ENCODE peak calls at places on chromosome 10, in eight cellular contexts. X, B, L, K, S, T, Q and P are unnamed samples.

GRCh38 chr10:27748586-27748985 is 3.0 kb upstream of the MKX start:
- DNase-seq in K (no peak), B (no peak), S (no peak), X (no peak), T (no peak), L (no peak), Q (no peak), P (no peak)

GRCh38 chr10:29501692-29502091 is 133.1 kb downstream of the SVIL start:
- DNase-seq in B (no peak), S (no peak), Q (no peak), K (no peak), L (no peak), X (peak; percentile 89), T (no peak), P (peak; percentile 65)

GRCh38 chr10:18222870-18223269 is 82.6 kb downstream of the CACNB2 start:
- DNase-seq in K (no peak), T (no peak), Q (no peak), L (no peak), X (no peak), B (no peak), S (no peak), P (no peak)

GRCh38 chr10:33277135-33277536 is 57.3 kb downstream of the NRP1 start:
- DNase-seq in B (no peak), Q (peak; percentile 49), K (no peak), T (no peak), X (peak; percentile 65), L (no peak), S (no peak), P (no peak)

GRCh38 chr10:119290301-119291036 is 83.1 kb downstream of the GRK5 start:
- DNase-seq in X (no peak), L (no peak), B (no peak), K (no peak), S (no peak), Q (no peak), T (no peak), P (no peak)

GRCh38 chr10:76401006-76401405 is 969.6 kb downstream of the LRMDA start:
- DNase-seq in S (no peak), T (no peak), B (no peak), K (no peak), X (no peak), L (no peak), Q (no peak), P (no peak)

GRCh38 chr10:121659236-121659635 is 61.0 kb upstream of the FGFR2 start:
- DNase-seq in Q (no peak), T (no peak), B (no peak), S (no peak), L (no peak), K (no peak), X (no peak), P (no peak)

GRCh38 chr10:121734517-121735137 is 136.4 kb upstream of the FGFR2 start:
- DNase-seq in L (no peak), S (no peak), B (no peak), X (no peak), Q (no peak), T (no peak), K (no peak), P (no peak)

GRCh38 chr10:88114368-88114767 is 250.9 kb downstream of the PTEN start:
- DNase-seq in X (peak; percentile 44), K (no peak), S (peak; percentile 29), B (no peak), T (no peak), Q (no peak), L (no peak), P (no peak)

GRCh38 chr10:68561804-68562649 is 1.9 kb downstream of the TET1 start:
- DNase-seq in L (no peak), S (peak; percentile 9), X (no peak), Q (no peak), T (no peak), B (no peak), K (no peak), P (no peak)

GRCh38 chr10:3231951-3232730 is 59.6 kb upstream of the PITRM1 start:
- DNase-seq in S (no peak), Q (no peak), K (no peak), X (peak; percentile 85), T (no peak), B (no peak), L (no peak), P (no peak)

GRCh38 chr10:112744525-112744924 is 205.5 kb upstream of the TCF7L2 start:
- DNase-seq in Q (no peak), L (no peak), K (no peak), B (no peak), S (peak; percentile 24), T (no peak), X (no peak), P (no peak)

GRCh38 chr10:122113161-122113944 is 124.4 kb downstream of the TACC2 start:
- DNase-seq in T (no peak), S (peak; percentile 75), K (no peak), Q (peak; percentile 63), B (no peak), L (no peak), X (peak; percentile 52), P (peak; percentile 61)

GRCh38 chr10:58282615-58283014 is 13.7 kb downstream of the CISD1 start:
- DNase-seq in B (no peak), S (no peak), Q (no peak), X (no peak), L (no peak), K (no peak), T (no peak), P (no peak)

GRCh38 chr10:26457088-26457487 is 18.9 kb downstream of the APBB1IP start:
- DNase-seq in T (no peak), K (no peak), Q (no peak), B (no peak), X (no peak), S (peak; percentile 15), L (no peak), P (no peak)

GRCh38 chr10:117374506-117375359 is 507 bp downstream of the PDZD8 start:
- DNase-seq in L (peak; percentile 24), B (no peak), S (peak; percentile 39), T (peak; percentile 11), Q (peak; percentile 11), K (no peak), X (no peak), P (no peak)

GRCh38 chr10:77004917-77005564 is 632.6 kb downstream of the KCNMA1 start:
- DNase-seq in L (no peak), T (no peak), Q (no peak), B (no peak), X (peak; percentile 45), S (no peak), K (peak; percentile 9), P (no peak)

GRCh38 chr10:78516236-78516635 is 482.6 kb downstream of the RPS24 start:
- DNase-seq in B (no peak), S (no peak), L (no peak), T (no peak), X (no peak), Q (no peak), K (no peak), P (no peak)

GRCh38 chr10:127195571-127196226 is 692 bp downstream of the INSYN2A start:
- DNase-seq in T (no peak), S (no peak), B (no peak), K (no peak), X (no peak), L (no peak), Q (no peak), P (no peak)

GRCh38 chr10:35874326-35875070 is 232.4 kb upstream of the FZD8 start:
- DNase-seq in S (no peak), L (no peak), K (no peak), X (no peak), Q (no peak), B (no peak), T (no peak), P (no peak)

GRCh38 chr10:74156919-74157289 is 5.9 kb downstream of the ADK start:
- DNase-seq in K (no peak), Q (no peak), B (no peak), T (no peak), S (peak; percentile 30), X (peak; percentile 52), L (no peak), P (no peak)

GRCh38 chr10:110510086-110510485 is 12.4 kb downstream of the DUSP5 start:
- DNase-seq in K (no peak), S (no peak), T (no peak), L (no peak), X (no peak), B (no peak), Q (no peak), P (no peak)

GRCh38 chr10:132942101-132942739 is at the start of gene CFAP46:
- DNase-seq in S (no peak), Q (no peak), K (no peak), T (no peak), X (peak; percentile 36), L (no peak), B (no peak), P (peak; percentile 14)

GRCh38 chr10:79248341-79248931 is 98.8 kb upstream of the PPIF start:
- DNase-seq in Q (no peak), X (peak; percentile 65), S (peak; percentile 79), K (no peak), B (no peak), T (no peak), L (no peak), P (no peak)

GRCh38 chr10:209357-209756 is 74.1 kb downstream of the ZMYND11 start:
- DNase-seq in S (no peak), X (peak; percentile 6), K (no peak), L (no peak), T (no peak), Q (no peak), B (no peak), P (no peak)

GRCh38 chr10:86363833-86364511 is 2.6 kb downstream of the GRID1 start:
- DNase-seq in S (no peak), X (no peak), K (no peak), B (no peak), T (no peak), Q (no peak), L (no peak), P (no peak)

GRCh38 chr10:73899401-73899780 is 11.5 kb upstream of the PLAU start:
- DNase-seq in K (no peak), X (peak; percentile 87), B (no peak), L (no peak), T (no peak), Q (no peak), S (no peak), P (no peak)

GRCh38 chr10:86592413-86592812 is 61.9 kb upstream of the OPN4 start:
- DNase-seq in Q (no peak), X (no peak), K (no peak), T (no peak), B (no peak), S (no peak), L (no peak), P (no peak)

GRCh38 chr10:14378387-14378960 is 47.8 kb upstream of the FRMD4A start:
- DNase-seq in L (no peak), Q (no peak), T (no peak), B (no peak), X (no peak), S (no peak), K (no peak), P (no peak)

GRCh38 chr10:61464461-61465215 is 11.5 kb upstream of the TMEM26 start:
- DNase-seq in B (no peak), K (no peak), T (no peak), Q (no peak), S (no peak), X (peak; percentile 45), L (no peak), P (no peak)